ENCODE peak calls at places on chromosomes 6 and 20, in eight cellular contexts. Z is Panc1; O is CD8-positive, alpha-beta memory T cell; J is kidney epithelial cell; N is fibroblast of lung; F is aorta; Q is breast epithelium; H is suprapubic skin. Y is an unnamed sample.

GRCh38 chr6:105587349-105588115 is 184.7 kb upstream of the PREP start:
- DNase-seq in Z (no peak), O (peak; percentile 2), J (no peak), N (no peak), F (no peak), Q (no peak), H (no peak), Y (no peak)

GRCh38 chr6:26197736-26198625 is 110.8 kb downstream of the HFE start:
- DNase-seq in Z (no peak), O (no peak), J (no peak), N (peak; percentile 39), F (peak; percentile 72), Q (no peak), H (no peak), Y (peak; percentile 44)

GRCh38 chr20:20237093-20237959 is 130.6 kb upstream of the INSM1 start:
- DNase-seq in Z (peak; percentile 24), O (no peak), J (no peak), N (peak; percentile 34), F (no peak), Q (no peak), H (no peak), Y (peak; percentile 36)

GRCh38 chr6:79307321-79308036 is 73.0 kb upstream of the HMGN3 start:
- DNase-seq in Z (no peak), O (no peak), J (peak; percentile 38), N (no peak), F (no peak), Q (no peak), H (no peak), Y (no peak)

GRCh38 chr6:45514454-45514853 is 136.7 kb upstream of the SUPT3H start:
- DNase-seq in Z (no peak), O (no peak), J (peak; percentile 28), N (no peak), F (no peak), Q (no peak), H (no peak), Y (no peak)

GRCh38 chr6:76792394-76792793 is 670.9 kb downstream of the HTR1B start:
- DNase-seq in Z (no peak), O (no peak), J (no peak), N (no peak), F (no peak), Q (no peak), H (no peak), Y (no peak)

GRCh38 chr6:7691675-7692452 is 34.0 kb upstream of the BMP6 start:
- DNase-seq in Z (peak; percentile 39), O (no peak), J (no peak), N (no peak), F (no peak), Q (no peak), H (no peak), Y (no peak)

GRCh38 chr6:142746524-142746923 is 198.5 kb downstream of the HIVEP2 start:
- DNase-seq in Z (no peak), O (peak; percentile 10), J (no peak), N (peak; percentile 42), F (no peak), Q (no peak), H (no peak), Y (no peak)

GRCh38 chr6:12181481-12181880 is 108.7 kb upstream of the EDN1 start:
- DNase-seq in Z (no peak), O (no peak), J (no peak), N (no peak), F (no peak), Q (no peak), H (no peak), Y (no peak)

GRCh38 chr6:57048577-57048976 is 2.1 kb downstream of the KIAA1586 start:
- DNase-seq in Z (no peak), O (no peak), J (no peak), N (no peak), F (no peak), Q (no peak), H (no peak), Y (no peak)
- H3K4me3 ChIP-seq in Z (peak overlapping the region; percentile 1), O (no peak overlapping the region), J (no peak overlapping the region), N (peak overlapping the region; percentile 32), F (no peak overlapping the region), Q (no peak overlapping the region), H (no peak overlapping the region), Y (no peak overlapping the region)

DNA sequence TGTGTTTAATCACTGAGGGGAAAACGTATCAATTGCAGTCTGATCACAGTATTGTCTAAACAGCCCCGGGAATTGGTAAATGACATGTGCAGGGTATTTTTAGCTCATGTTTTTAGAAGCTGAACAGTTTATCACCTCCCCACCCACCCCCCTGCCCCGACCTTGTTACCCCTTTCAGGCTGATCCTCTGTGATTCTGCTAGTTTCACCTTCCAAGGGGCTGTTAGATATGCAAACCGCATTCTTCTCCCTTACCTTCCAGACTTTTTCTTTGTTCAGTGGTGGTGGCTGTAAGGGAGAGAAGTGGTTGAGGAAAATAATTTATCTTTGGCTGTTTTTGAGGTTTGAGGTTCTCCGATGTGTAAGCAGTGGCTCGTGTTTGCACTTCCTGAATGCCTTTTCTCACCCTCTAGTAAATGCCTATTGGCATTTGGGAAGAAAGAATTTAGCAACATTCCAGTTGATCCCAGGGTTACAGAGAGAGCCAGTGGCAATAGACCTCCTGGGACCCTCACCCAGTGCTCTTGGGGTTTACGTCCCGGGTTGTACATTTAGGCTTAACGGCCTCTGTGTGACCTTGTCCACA is 69.4 kb upstream of the KCNG1 start:
- DNase-seq in Z (no peak), O (no peak), J (no peak), N (no peak), F (no peak), Q (no peak), H (no peak), Y (no peak)
- H3K4me3 ChIP-seq in Z (no peak overlapping the region), O (no peak overlapping the region), J (no peak overlapping the region), N (no peak overlapping the region), F (no peak overlapping the region), Q (no peak overlapping the region), H (no peak overlapping the region), Y (no peak overlapping the region)

DNA sequence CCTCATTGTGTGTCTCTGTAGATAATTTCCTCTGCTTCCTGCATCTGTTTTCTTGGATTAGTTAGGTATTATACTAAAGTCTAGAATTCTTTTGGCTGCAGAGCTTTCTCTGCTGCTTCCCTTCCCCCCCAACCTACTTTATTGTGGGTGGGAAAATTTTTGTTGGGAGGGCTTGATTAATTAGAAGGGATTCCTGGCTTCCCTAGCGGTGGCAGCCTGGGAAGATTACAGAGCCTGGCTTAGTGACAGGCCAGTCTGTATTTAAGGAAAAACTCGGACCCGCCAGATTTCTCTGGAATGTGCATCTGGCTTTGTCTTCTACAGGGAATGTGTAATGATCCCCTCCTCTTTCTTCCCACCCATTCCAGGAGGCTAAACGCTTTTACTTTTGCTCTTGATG is 31.2 kb downstream of the SLX4IP start:
- DNase-seq in Z (no peak), O (no peak), J (no peak), N (peak; percentile 20), F (no peak), Q (no peak), H (no peak), Y (no peak)
- H3K4me3 ChIP-seq in Z (no peak overlapping the region), O (no peak overlapping the region), J (no peak overlapping the region), N (no peak overlapping the region), F (peak overlapping the region; percentile 61), Q (no peak overlapping the region), H (no peak overlapping the region), Y (no peak overlapping the region)

DNA sequence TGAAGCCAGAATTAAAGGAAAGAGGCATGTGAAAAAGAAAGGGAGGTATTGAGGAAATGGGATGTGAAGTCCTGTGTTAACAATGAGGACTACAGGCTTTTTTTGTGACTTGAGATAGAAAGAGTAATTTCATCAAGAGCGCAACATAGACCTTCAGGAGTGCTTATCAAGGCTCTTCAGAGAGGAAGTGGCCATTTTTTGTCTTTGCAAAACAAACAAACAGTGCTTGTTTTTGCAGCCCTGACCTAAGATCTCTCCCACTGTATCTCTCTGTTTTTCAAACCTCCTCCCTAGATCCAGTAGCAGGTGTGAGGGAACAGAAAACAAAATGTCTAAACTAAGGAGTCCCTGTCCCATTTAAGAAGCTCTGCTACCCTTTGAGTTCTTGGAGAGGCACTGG is 710.3 kb upstream of the MARCKS start:
- DNase-seq in Z (no peak), O (no peak), J (no peak), N (no peak), F (no peak), Q (no peak), H (no peak), Y (no peak)
- H3K4me3 ChIP-seq in Z (no peak overlapping the region), O (no peak overlapping the region), J (no peak overlapping the region), N (no peak overlapping the region), F (no peak overlapping the region), Q (no peak overlapping the region), H (no peak overlapping the region), Y (no peak overlapping the region)

GRCh38 chr6:10416516-10416862 is 1.6 kb upstream of the TFAP2A start:
- DNase-seq in Z (no peak), O (no peak), J (no peak), N (no peak), F (no peak), Q (no peak), H (no peak), Y (no peak)

GRCh38 chr6:10412948-10413849 is 1.7 kb downstream of the TFAP2A start:
- DNase-seq in Z (no peak), O (no peak), J (no peak), N (no peak), F (no peak), Q (peak; percentile 92), H (no peak), Y (no peak)

GRCh38 chr6:10415593-10416480 is 963 bp upstream of the TFAP2A start:
- DNase-seq in Z (no peak), O (no peak), J (no peak), N (no peak), F (no peak), Q (no peak), H (no peak), Y (no peak)

GRCh38 chr6:10413850-10414765 is 766 bp downstream of the TFAP2A start:
- DNase-seq in Z (no peak), O (no peak), J (no peak), N (no peak), F (no peak), Q (no peak), H (no peak), Y (no peak)

GRCh38 chr6:10414766-10415592 is at the start of gene TFAP2A:
- DNase-seq in Z (no peak), O (no peak), J (no peak), N (no peak), F (no peak), Q (peak; percentile 89), H (no peak), Y (no peak)
- H3K4me3 ChIP-seq in Z (peak within 1 kb of the TSS; percentile 96), O (no peak within 1 kb of the TSS), J (peak within 1 kb of the TSS; percentile 58), N (no peak within 1 kb of the TSS), F (no peak within 1 kb of the TSS), Q (peak within 1 kb of the TSS; percentile 59), H (peak within 1 kb of the TSS; percentile 83), Y (no peak within 1 kb of the TSS)

Y was measured in HL-60.